ENCODE peak calls at places on chromosomes 6 and 20, in seven cellular contexts. One of them, this sample, is unnamed.

GRCh38 chr20:64106435-64106961 is 867 bp downstream of the NPBWR2 start:
- DNase-seq in IMR-90: no peak
- DNase-seq in A549: no peak
- DNase-seq in CD8-positive, alpha-beta memory T cell: no peak
- DNase-seq in left ventricle myocardium inferior: peak
- DNase-seq in PC-3: no peak
- DNase-seq in GM23338: peak
- DNase-seq in this sample: no peak

GRCh38 chr6:29517245-29517644 is 29.5 kb upstream of the MAS1L start:
- DNase-seq in left ventricle myocardium inferior: no peak
- DNase-seq in PC-3: no peak
- DNase-seq in IMR-90: no peak
- DNase-seq in A549: no peak
- DNase-seq in GM23338: peak
- DNase-seq in CD8-positive, alpha-beta memory T cell: no peak
- DNase-seq in this sample: no peak

GRCh38 chr6:83221886-83222479 is 28.8 kb downstream of the RWDD2A start:
- DNase-seq in A549: no peak
- DNase-seq in left ventricle myocardium inferior: no peak
- DNase-seq in GM23338: peak
- DNase-seq in CD8-positive, alpha-beta memory T cell: no peak
- DNase-seq in PC-3: peak
- DNase-seq in IMR-90: peak
- DNase-seq in this sample: no peak

GRCh38 chr20:13035399-13036173 is 26.8 kb downstream of the SPTLC3 start:
- DNase-seq in CD8-positive, alpha-beta memory T cell: no peak
- DNase-seq in PC-3: no peak
- DNase-seq in IMR-90: no peak
- DNase-seq in A549: no peak
- DNase-seq in left ventricle myocardium inferior: no peak
- DNase-seq in GM23338: no peak
- DNase-seq in this sample: no peak

GRCh38 chr6:111113731-111114438 is 26.6 kb downstream of the SLC16A10 start:
- DNase-seq in CD8-positive, alpha-beta memory T cell: no peak
- DNase-seq in left ventricle myocardium inferior: peak
- DNase-seq in IMR-90: peak
- DNase-seq in A549: no peak
- DNase-seq in PC-3: no peak
- DNase-seq in GM23338: peak
- DNase-seq in this sample: no peak

GRCh38 chr20:50713677-50714101 is 17.7 kb upstream of the PARD6B start:
- DNase-seq in left ventricle myocardium inferior: no peak
- DNase-seq in PC-3: peak
- DNase-seq in A549: no peak
- DNase-seq in GM23338: peak
- DNase-seq in IMR-90: peak
- DNase-seq in CD8-positive, alpha-beta memory T cell: no peak
- DNase-seq in this sample: no peak

GRCh38 chr20:11588875-11589274 is 328.8 kb upstream of the BTBD3 start:
- DNase-seq in left ventricle myocardium inferior: no peak
- DNase-seq in A549: no peak
- DNase-seq in CD8-positive, alpha-beta memory T cell: no peak
- DNase-seq in GM23338: no peak
- DNase-seq in IMR-90: no peak
- DNase-seq in PC-3: no peak
- DNase-seq in this sample: no peak

GRCh38 chr6:157561929-157562810 is 181.2 kb downstream of the ZDHHC14 start:
- DNase-seq in IMR-90: no peak
- DNase-seq in PC-3: no peak
- DNase-seq in A549: no peak
- DNase-seq in left ventricle myocardium inferior: no peak
- DNase-seq in CD8-positive, alpha-beta memory T cell: no peak
- DNase-seq in GM23338: no peak
- DNase-seq in this sample: no peak

GRCh38 chr6:130043344-130043743 is 25.0 kb downstream of the L3MBTL3 start:
- DNase-seq in left ventricle myocardium inferior: no peak
- DNase-seq in CD8-positive, alpha-beta memory T cell: no peak
- DNase-seq in GM23338: peak
- DNase-seq in IMR-90: no peak
- DNase-seq in PC-3: no peak
- DNase-seq in A549: no peak
- DNase-seq in this sample: no peak

GRCh38 chr6:130041594-130041993 is 23.2 kb downstream of the L3MBTL3 start:
- DNase-seq in GM23338: no peak
- DNase-seq in IMR-90: no peak
- DNase-seq in CD8-positive, alpha-beta memory T cell: no peak
- DNase-seq in A549: no peak
- DNase-seq in left ventricle myocardium inferior: no peak
- DNase-seq in PC-3: no peak
- DNase-seq in this sample: no peak

GRCh38 chr6:130047440-130047995 is 29.1 kb downstream of the L3MBTL3 start:
- DNase-seq in A549: no peak
- DNase-seq in GM23338: no peak
- DNase-seq in CD8-positive, alpha-beta memory T cell: no peak
- DNase-seq in PC-3: no peak
- DNase-seq in left ventricle myocardium inferior: no peak
- DNase-seq in IMR-90: peak
- DNase-seq in this sample: no peak

GRCh38 chr6:130050230-130050629 is 31.8 kb downstream of the L3MBTL3 start:
- DNase-seq in PC-3: no peak
- DNase-seq in IMR-90: peak
- DNase-seq in CD8-positive, alpha-beta memory T cell: no peak
- DNase-seq in GM23338: no peak
- DNase-seq in A549: no peak
- DNase-seq in left ventricle myocardium inferior: no peak
- DNase-seq in this sample: no peak

GRCh38 chr6:130046711-130047439 is 28.5 kb downstream of the L3MBTL3 start:
- DNase-seq in IMR-90: peak
- DNase-seq in GM23338: no peak
- DNase-seq in left ventricle myocardium inferior: no peak
- DNase-seq in PC-3: no peak
- DNase-seq in CD8-positive, alpha-beta memory T cell: no peak
- DNase-seq in A549: no peak
- DNase-seq in this sample: no peak
- H3K27ac ChIP-seq in IMR-90: no peak
- H3K27ac ChIP-seq in GM23338: no peak
- H3K27ac ChIP-seq in left ventricle myocardium inferior: no peak
- H3K27ac ChIP-seq in PC-3: no peak
- H3K27ac ChIP-seq in CD8-positive, alpha-beta memory T cell: no peak
- H3K27ac ChIP-seq in A549: no peak
- H3K27ac ChIP-seq in this sample: no peak

DNA sequence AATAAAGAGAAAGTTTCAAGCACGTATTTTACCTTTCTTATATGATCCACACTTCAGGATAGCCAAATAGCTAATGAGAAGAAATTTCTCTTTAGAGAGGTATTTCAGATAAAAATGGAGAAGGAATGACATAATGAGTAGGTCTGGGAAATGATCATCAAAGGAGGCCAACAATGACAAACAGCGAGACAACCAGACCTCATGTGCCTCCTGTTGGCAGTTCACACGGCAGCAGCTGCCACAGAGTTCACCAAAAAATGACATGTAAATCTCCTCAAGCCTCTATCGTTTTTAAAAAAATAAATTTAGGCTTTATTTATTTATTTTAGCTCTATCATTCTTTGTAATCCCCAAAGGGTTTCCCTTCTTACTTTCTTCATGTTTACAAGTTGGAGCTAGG is 47.7 kb downstream of the SLC2A12 start:
- DNase-seq in GM23338: no peak
- DNase-seq in IMR-90: peak
- DNase-seq in left ventricle myocardium inferior: no peak
- DNase-seq in CD8-positive, alpha-beta memory T cell: no peak
- DNase-seq in A549: no peak
- DNase-seq in PC-3: no peak
- DNase-seq in this sample: no peak
- H3K27ac ChIP-seq in GM23338: no peak
- H3K27ac ChIP-seq in IMR-90: no peak
- H3K27ac ChIP-seq in left ventricle myocardium inferior: no peak
- H3K27ac ChIP-seq in CD8-positive, alpha-beta memory T cell: no peak
- H3K27ac ChIP-seq in A549: no peak
- H3K27ac ChIP-seq in PC-3: no peak
- H3K27ac ChIP-seq in this sample: no peak

GRCh38 chr20:34956041-34956458 is 382 bp downstream of the MYH7B start:
- DNase-seq in CD8-positive, alpha-beta memory T cell: no peak
- DNase-seq in GM23338: no peak
- DNase-seq in A549: no peak
- DNase-seq in IMR-90: no peak
- DNase-seq in PC-3: no peak
- DNase-seq in left ventricle myocardium inferior: no peak
- DNase-seq in this sample: no peak
- H3K27ac ChIP-seq in CD8-positive, alpha-beta memory T cell: peak
- H3K27ac ChIP-seq in GM23338: peak
- H3K27ac ChIP-seq in A549: peak
- H3K27ac ChIP-seq in IMR-90: peak
- H3K27ac ChIP-seq in PC-3: no peak
- H3K27ac ChIP-seq in left ventricle myocardium inferior: peak
- H3K27ac ChIP-seq in this sample: peak

GRCh38 chr6:159754401-159754800 is 7.4 kb upstream of the ACAT2 start:
- DNase-seq in left ventricle myocardium inferior: no peak
- DNase-seq in A549: no peak
- DNase-seq in IMR-90: no peak
- DNase-seq in GM23338: no peak
- DNase-seq in CD8-positive, alpha-beta memory T cell: no peak
- DNase-seq in PC-3: no peak
- DNase-seq in this sample: no peak

GRCh38 chr6:159753081-159753872 is 8.6 kb upstream of the ACAT2 start:
- DNase-seq in CD8-positive, alpha-beta memory T cell: no peak
- DNase-seq in left ventricle myocardium inferior: no peak
- DNase-seq in IMR-90: no peak
- DNase-seq in A549: no peak
- DNase-seq in GM23338: no peak
- DNase-seq in PC-3: no peak
- DNase-seq in this sample: no peak

GRCh38 chr6:159758031-159759001 is 3.5 kb upstream of the ACAT2 start:
- DNase-seq in PC-3: peak
- DNase-seq in A549: peak
- DNase-seq in GM23338: peak
- DNase-seq in IMR-90: peak
- DNase-seq in CD8-positive, alpha-beta memory T cell: no peak
- DNase-seq in left ventricle myocardium inferior: no peak
- DNase-seq in this sample: no peak

GRCh38 chr6:159756508-159756907 is 5.3 kb upstream of the ACAT2 start:
- DNase-seq in IMR-90: no peak
- DNase-seq in A549: no peak
- DNase-seq in PC-3: no peak
- DNase-seq in CD8-positive, alpha-beta memory T cell: no peak
- DNase-seq in left ventricle myocardium inferior: no peak
- DNase-seq in GM23338: no peak
- DNase-seq in this sample: no peak

DNA sequence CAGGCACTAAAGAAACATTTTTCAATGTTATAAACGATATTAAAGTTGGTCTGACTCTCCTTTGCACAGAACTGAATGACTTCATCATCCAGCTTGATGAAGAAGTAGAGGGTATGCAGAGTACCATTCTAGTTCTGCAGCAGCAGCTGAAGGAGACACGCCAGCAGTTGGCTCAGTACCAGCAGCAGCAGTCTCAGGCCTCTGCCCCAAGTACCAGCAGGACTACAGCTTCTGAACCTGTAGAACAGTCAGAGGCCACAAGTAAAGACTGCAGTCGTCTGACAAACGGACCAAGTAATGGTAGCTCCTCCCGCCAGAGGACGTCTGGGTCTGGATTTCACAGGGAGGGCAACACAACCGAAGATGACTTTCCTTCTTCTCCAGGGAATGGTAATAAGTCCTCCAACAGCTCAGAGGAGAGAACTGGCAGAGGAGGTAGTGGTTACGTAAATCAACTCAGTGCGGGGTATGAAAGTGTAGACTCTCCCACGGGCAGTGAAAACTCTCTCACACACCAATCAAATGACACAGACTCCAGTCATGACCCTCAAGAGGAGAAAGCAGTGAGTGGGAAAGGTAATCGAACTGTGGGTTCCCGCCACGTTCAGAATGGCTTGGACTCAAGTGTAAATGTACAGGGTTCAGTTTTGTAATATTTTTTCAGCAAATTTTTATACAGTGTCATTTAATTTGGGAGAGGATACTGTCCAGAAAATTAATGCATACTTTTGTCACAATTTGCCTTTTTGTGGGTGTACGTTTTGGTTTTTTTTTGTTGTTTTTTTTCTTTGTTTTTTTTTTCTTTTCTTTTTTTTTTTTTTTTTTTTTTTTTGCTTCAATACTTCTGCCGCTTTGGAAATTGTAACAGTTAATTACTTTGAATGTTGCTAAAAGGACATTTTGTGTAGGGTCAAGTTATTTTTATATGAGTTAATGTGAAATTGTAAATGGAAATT is 6.6 kb upstream of the ACAT2 start:
- DNase-seq in A549: no peak
- DNase-seq in IMR-90: no peak
- DNase-seq in left ventricle myocardium inferior: no peak
- DNase-seq in PC-3: no peak
- DNase-seq in GM23338: no peak
- DNase-seq in CD8-positive, alpha-beta memory T cell: no peak
- DNase-seq in this sample: no peak
- H3K27ac ChIP-seq in A549: no peak
- H3K27ac ChIP-seq in IMR-90: no peak
- H3K27ac ChIP-seq in left ventricle myocardium inferior: peak
- H3K27ac ChIP-seq in PC-3: no peak
- H3K27ac ChIP-seq in GM23338: peak
- H3K27ac ChIP-seq in CD8-positive, alpha-beta memory T cell: no peak
- H3K27ac ChIP-seq in this sample: no peak